ENCODE peak calls at places on chromosomes 7 and 10, in seven cellular contexts. P is upper lobe of right lung, X is cardiac fibroblast, E is AG10803, I is astrocyte, G is HL-60, O is endothelial cell. B is an unnamed sample.

GRCh38 chr10:33749042-33749441 is 414.6 kb upstream of the NRP1 start:
- DNase-seq in P (no peak), X (peak; percentile 56), E (no peak), I (peak; percentile 7), G (no peak), O (no peak), B (no peak)

GRCh38 chr10:106648534-106649481 is 515.7 kb downstream of the SORCS1 start:
- DNase-seq in P (no peak), X (no peak), E (no peak), I (no peak), G (no peak), O (no peak), B (no peak)

GRCh38 chr10:62180677-62181076 is 88.0 kb downstream of the RTKN2 start:
- DNase-seq in P (no peak), X (no peak), E (no peak), I (no peak), G (no peak), O (no peak), B (no peak)

GRCh38 chr7:28626191-28626590 is 213.9 kb downstream of the CREB5 start:
- DNase-seq in P (no peak), X (no peak), E (no peak), I (no peak), G (no peak), O (no peak), B (no peak)

GRCh38 chr10:126133906-126134703 is 237.7 kb downstream of the FANK1 start:
- DNase-seq in P (no peak), X (peak; percentile 69), E (peak; percentile 89), I (peak; percentile 80), G (no peak), O (no peak), B (no peak)

GRCh38 chr7:11192506-11192905 is 218.8 kb downstream of the PHF14 start:
- DNase-seq in P (no peak), X (peak; percentile 43), E (peak; percentile 76), I (peak; percentile 35), G (no peak), O (no peak), B (no peak)

GRCh38 chr7:116633131-116633988 is 38.6 kb upstream of the MET start:
- DNase-seq in P (no peak), X (peak; percentile 14), E (peak; percentile 60), I (peak; percentile 56), G (no peak), O (no peak), B (peak; percentile 15)

GRCh38 chr10:114266521-114266920 is 27.5 kb downstream of the VWA2 start:
- DNase-seq in P (no peak), X (peak; percentile 68), E (no peak), I (peak; percentile 88), G (no peak), O (no peak), B (no peak)

GRCh38 chr10:10794776-10795175 is 222.9 kb upstream of the CELF2 start:
- DNase-seq in P (no peak), X (peak; percentile 94), E (peak; percentile 87), I (peak; percentile 98), G (no peak), O (no peak), B (no peak)

GRCh38 chr10:73248259-73248724 is 1.2 kb upstream of the DNAJC9 start:
- DNase-seq in P (no peak), X (no peak), E (no peak), I (no peak), G (no peak), O (no peak), B (no peak)

GRCh38 chr10:73252445-73253225 is at the start of gene MRPS16:
- DNase-seq in P (peak; percentile 94), X (peak; percentile 98), E (peak; percentile 97), I (peak; percentile 97), G (peak; percentile 96), O (peak; percentile 86), B (peak; percentile 89)

GRCh38 chr10:73247509-73248258 is 629 bp upstream of the DNAJC9 start:
- DNase-seq in P (no peak), X (no peak), E (no peak), I (no peak), G (no peak), O (no peak), B (no peak)

GRCh38 chr10:73251683-73252444 is 580 bp downstream of the MRPS16 start:
- DNase-seq in P (no peak), X (no peak), E (no peak), I (peak; percentile 6), G (no peak), O (peak; percentile 5), B (no peak)

DNA sequence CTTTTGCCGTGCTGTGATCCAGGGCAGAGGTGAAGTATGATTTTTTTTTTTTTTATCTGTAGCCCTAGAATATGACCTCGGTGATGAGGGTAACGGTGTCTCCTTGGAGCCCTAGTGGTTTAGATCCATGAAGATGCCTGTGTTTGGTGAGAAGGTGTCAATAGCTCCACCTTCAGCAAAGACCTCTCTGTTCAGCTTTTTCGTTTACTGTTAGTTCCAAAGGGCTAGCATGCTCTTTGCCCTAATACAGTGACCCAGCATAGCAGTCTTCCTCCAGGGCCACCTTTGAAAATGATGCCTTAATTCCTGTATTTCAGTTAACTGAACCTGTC is 748 bp upstream of the MRPS16 start:
- DNase-seq in P (no peak), X (no peak), E (no peak), I (no peak), G (no peak), O (no peak), B (no peak)
- TF ChIP-seq CTCF in P (no peak), X (no peak), E (no peak), I (no peak), G (no peak), O (no peak), B (no peak)

DNA sequence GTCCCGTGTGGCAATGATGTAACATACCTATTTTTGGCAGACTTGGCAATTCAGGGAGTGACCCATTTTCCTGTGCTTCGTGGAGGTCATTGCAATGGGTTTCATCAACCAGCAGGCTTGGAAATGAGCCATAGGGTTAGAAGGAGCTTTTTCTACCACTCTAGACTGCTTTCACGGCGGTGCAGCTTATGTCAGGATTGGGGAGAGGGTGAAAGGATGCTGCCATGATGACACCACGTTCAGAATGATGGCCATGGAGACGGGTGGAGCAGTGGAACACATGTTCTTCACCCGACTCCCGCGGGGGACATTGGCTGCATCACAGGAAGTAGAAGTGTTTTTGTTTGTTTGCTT is 220.2 kb downstream of the EMX2 start:
- DNase-seq in P (no peak), X (peak; percentile 1), E (peak; percentile 84), I (no peak), G (peak; percentile 17), O (no peak), B (no peak)
- TF ChIP-seq CTCF in P (no peak), X (no peak), E (no peak), I (no peak), G (no peak), O (no peak), B (no peak)

GRCh38 chr10:70380350-70381135 is 1.9 kb downstream of the LRRC20 start:
- DNase-seq in P (no peak), X (no peak), E (no peak), I (no peak), G (no peak), O (no peak), B (no peak)

GRCh38 chr10:70381491-70382421 is 669 bp downstream of the LRRC20 start:
- DNase-seq in P (peak; percentile 78), X (peak; percentile 51), E (no peak), I (peak; percentile 7), G (no peak), O (peak; percentile 47), B (peak; percentile 63)

GRCh38 chr10:70378122-70378521 is 4.3 kb downstream of the LRRC20 start:
- DNase-seq in P (no peak), X (peak; percentile 64), E (peak; percentile 94), I (peak; percentile 97), G (no peak), O (no peak), B (no peak)

GRCh38 chr10:70376436-70377378 is 5.7 kb downstream of the LRRC20 start:
- DNase-seq in P (no peak), X (no peak), E (no peak), I (peak; percentile 29), G (no peak), O (no peak), B (no peak)

GRCh38 chr10:70379581-70380176 is 2.7 kb downstream of the LRRC20 start:
- DNase-seq in P (no peak), X (no peak), E (no peak), I (no peak), G (peak; percentile 30), O (no peak), B (no peak)
- TF ChIP-seq CTCF in P (peak; percentile 53), X (peak; percentile 75), E (peak; percentile 51), I (peak; percentile 39), G (peak; percentile 85), O (peak; percentile 86), B (peak; percentile 53)

GRCh38 chr10:123165445-123166072 is 11.4 kb downstream of the BUB3 start:
- DNase-seq in P (no peak), X (no peak), E (no peak), I (no peak), G (no peak), O (no peak), B (no peak)
- TF ChIP-seq CTCF in P (no peak), X (no peak), E (no peak), I (no peak), G (no peak), O (no peak), B (no peak)

B was measured in nephron progenitor cell.